ENCODE peak calls at places on chromosomes 5 and 9, in four cellular contexts. One of them, this sample, is unnamed.

GRCh38 chr9:81489048-81489447 is 200.3 kb downstream of the TLE1 start:
- DNase-seq in tibial artery: no peak
- DNase-seq in lower leg skin: no peak
- DNase-seq in GM23338: no peak
- DNase-seq in this sample: no peak

GRCh38 chr9:74770508-74771261 is 117.0 kb downstream of the TRPM6 start:
- DNase-seq in tibial artery: no peak
- DNase-seq in lower leg skin: no peak
- DNase-seq in GM23338: peak; percentile 89
- DNase-seq in this sample: no peak

GRCh38 chr9:84819446-84819845 is 149.9 kb downstream of the NTRK2 start:
- DNase-seq in tibial artery: no peak
- DNase-seq in lower leg skin: no peak
- DNase-seq in GM23338: peak; percentile 68
- DNase-seq in this sample: no peak

GRCh38 chr5:1465117-1465516 is 19.9 kb upstream of the SLC6A3 start:
- DNase-seq in tibial artery: peak; percentile 2
- DNase-seq in lower leg skin: no peak
- DNase-seq in GM23338: no peak
- DNase-seq in this sample: no peak

GRCh38 chr9:116494815-116495634 is 192.1 kb upstream of the TRIM32 start:
- DNase-seq in tibial artery: no peak
- DNase-seq in lower leg skin: no peak
- DNase-seq in GM23338: peak; percentile 83
- DNase-seq in this sample: no peak

GRCh38 chr5:68315679-68316271 is 100.2 kb downstream of the PIK3R1 start:
- DNase-seq in tibial artery: no peak
- DNase-seq in lower leg skin: no peak
- DNase-seq in GM23338: no peak
- DNase-seq in this sample: no peak

GRCh38 chr9:14221558-14221957 is 92.4 kb downstream of the NFIB start:
- DNase-seq in tibial artery: no peak
- DNase-seq in lower leg skin: no peak
- DNase-seq in GM23338: no peak
- DNase-seq in this sample: no peak

GRCh38 chr9:36559036-36559695 is 13.5 kb upstream of the MELK start:
- DNase-seq in tibial artery: no peak
- DNase-seq in lower leg skin: no peak
- DNase-seq in GM23338: peak; percentile 59
- DNase-seq in this sample: no peak

GRCh38 chr5:106843812-106844416 is 826.8 kb downstream of the EFNA5 start:
- DNase-seq in tibial artery: no peak
- DNase-seq in lower leg skin: no peak
- DNase-seq in GM23338: peak; percentile 60
- DNase-seq in this sample: no peak

GRCh38 chr5:149792963-149793362 is 62.9 kb downstream of the PPARGC1B start:
- DNase-seq in tibial artery: no peak
- DNase-seq in lower leg skin: no peak
- DNase-seq in GM23338: no peak
- DNase-seq in this sample: no peak

GRCh38 chr5:107338341-107338740 is 332.4 kb downstream of the EFNA5 start:
- DNase-seq in tibial artery: no peak
- DNase-seq in lower leg skin: no peak
- DNase-seq in GM23338: no peak
- DNase-seq in this sample: no peak

GRCh38 chr9:19074836-19075235 is 25.6 kb downstream of the RRAGA start:
- DNase-seq in tibial artery: no peak
- DNase-seq in lower leg skin: no peak
- DNase-seq in GM23338: no peak
- DNase-seq in this sample: no peak

GRCh38 chr9:89605181-89606048 is 603 bp downstream of the GADD45G start:
- DNase-seq in tibial artery: peak; percentile 61
- DNase-seq in lower leg skin: peak; percentile 94
- DNase-seq in GM23338: peak; percentile 68
- DNase-seq in this sample: peak; percentile 39

GRCh38 chr5:73354406-73354805 is 94.2 kb downstream of the FOXD1 start:
- DNase-seq in tibial artery: no peak
- DNase-seq in lower leg skin: no peak
- DNase-seq in GM23338: no peak
- DNase-seq in this sample: no peak

GRCh38 chr5:102666164-102666951 is 88.7 kb upstream of the PAM start:
- DNase-seq in tibial artery: no peak
- DNase-seq in lower leg skin: no peak
- DNase-seq in GM23338: peak; percentile 41
- DNase-seq in this sample: no peak

GRCh38 chr5:168947212-168947868 is 353.6 kb downstream of the SLIT3 start:
- DNase-seq in tibial artery: peak; percentile 37
- DNase-seq in lower leg skin: no peak
- DNase-seq in GM23338: peak; percentile 86
- DNase-seq in this sample: no peak

GRCh38 chr5:17497446-17497845 is 585 bp upstream of the TAF11L2 start:
- DNase-seq in tibial artery: no peak
- DNase-seq in lower leg skin: no peak
- DNase-seq in GM23338: no peak
- DNase-seq in this sample: no peak

GRCh38 chr9:76026796-76027195 is 136.3 kb downstream of the PCSK5 start:
- DNase-seq in tibial artery: no peak
- DNase-seq in lower leg skin: no peak
- DNase-seq in GM23338: no peak
- DNase-seq in this sample: no peak

GRCh38 chr9:95641591-95641990 is 124.8 kb upstream of the PTCH1 start:
- DNase-seq in tibial artery: no peak
- DNase-seq in lower leg skin: no peak
- DNase-seq in GM23338: no peak
- DNase-seq in this sample: no peak

GRCh38 chr5:36459191-36460135 is 146.9 kb upstream of the SLC1A3 start:
- DNase-seq in tibial artery: no peak
- DNase-seq in lower leg skin: no peak
- DNase-seq in GM23338: peak; percentile 69
- DNase-seq in this sample: no peak

GRCh38 chr5:87156631-87157030 is 111.1 kb upstream of the RASA1 start:
- DNase-seq in tibial artery: no peak
- DNase-seq in lower leg skin: no peak
- DNase-seq in GM23338: no peak
- DNase-seq in this sample: no peak

GRCh38 chr5:4028384-4028783 is 432.8 kb downstream of the IRX1 start:
- DNase-seq in tibial artery: no peak
- DNase-seq in lower leg skin: no peak
- DNase-seq in GM23338: no peak
- DNase-seq in this sample: no peak

GRCh38 chr9:36739538-36740116 is 166.9 kb downstream of the MELK start:
- DNase-seq in tibial artery: no peak
- DNase-seq in lower leg skin: no peak
- DNase-seq in GM23338: peak; percentile 53
- DNase-seq in this sample: no peak

GRCh38 chr9:28598396-28598795 is 1025.1 kb upstream of the C9orf72 start:
- DNase-seq in tibial artery: no peak
- DNase-seq in lower leg skin: no peak
- DNase-seq in GM23338: peak; percentile 7
- DNase-seq in this sample: no peak

GRCh38 chr9:104589611-104590010 is 9.6 kb downstream of the OR13C5 start:
- DNase-seq in tibial artery: no peak
- DNase-seq in lower leg skin: no peak
- DNase-seq in GM23338: no peak
- DNase-seq in this sample: no peak

GRCh38 chr5:1330146-1330846 is 14.6 kb downstream of the CLPTM1L start:
- DNase-seq in tibial artery: peak; percentile 15
- DNase-seq in lower leg skin: peak; percentile 93
- DNase-seq in GM23338: no peak
- DNase-seq in this sample: no peak

GRCh38 chr9:127776919-127777280 is 1.6 kb downstream of the SH2D3C start:
- DNase-seq in tibial artery: no peak
- DNase-seq in lower leg skin: no peak
- DNase-seq in GM23338: no peak
- DNase-seq in this sample: no peak

GRCh38 chr9:110758201-110758600 is 89.6 kb downstream of the MUSK start:
- DNase-seq in tibial artery: no peak
- DNase-seq in lower leg skin: no peak
- DNase-seq in GM23338: no peak
- DNase-seq in this sample: no peak

GRCh38 chr5:18772475-18772874 is 1138.2 kb downstream of the TAF11L14 start:
- DNase-seq in tibial artery: no peak
- DNase-seq in lower leg skin: no peak
- DNase-seq in GM23338: peak; percentile 58
- DNase-seq in this sample: no peak

GRCh38 chr9:97307091-97307490 is 368 bp upstream of the CCDC180 start:
- DNase-seq in tibial artery: peak; percentile 57
- DNase-seq in lower leg skin: no peak
- DNase-seq in GM23338: peak; percentile 99
- DNase-seq in this sample: no peak

GRCh38 chr9:34179528-34180138 is 790 bp downstream of the UBAP1 start:
- DNase-seq in tibial artery: no peak
- DNase-seq in lower leg skin: no peak
- DNase-seq in GM23338: no peak
- DNase-seq in this sample: no peak

GRCh38 chr9:93061791-93062299 is 3.3 kb downstream of the SUSD3 start:
- DNase-seq in tibial artery: no peak
- DNase-seq in lower leg skin: no peak
- DNase-seq in GM23338: peak; percentile 72
- DNase-seq in this sample: no peak

GRCh38 chr9:17481565-17481964 is 97.3 kb upstream of the SH3GL2 start:
- DNase-seq in tibial artery: no peak
- DNase-seq in lower leg skin: no peak
- DNase-seq in GM23338: peak; percentile 21
- DNase-seq in this sample: no peak

GRCh38 chr5:141272906-141273305 is 27.7 kb downstream of the PCDHB15 start:
- DNase-seq in tibial artery: no peak
- DNase-seq in lower leg skin: no peak
- DNase-seq in GM23338: peak; percentile 65
- DNase-seq in this sample: no peak
- TF ChIP-seq CTCF in tibial artery: no peak
- TF ChIP-seq CTCF in lower leg skin: no peak
- TF ChIP-seq CTCF in GM23338: peak; percentile 72
- TF ChIP-seq CTCF in this sample: no peak

GRCh38 chr5:33891731-33892418 is at the start of gene ADAMTS12:
- DNase-seq in tibial artery: no peak
- DNase-seq in lower leg skin: peak; percentile 87
- DNase-seq in GM23338: peak; percentile 71
- DNase-seq in this sample: no peak

GRCh38 chr5:33888582-33888981 is 3.2 kb downstream of the ADAMTS12 start:
- DNase-seq in tibial artery: no peak
- DNase-seq in lower leg skin: no peak
- DNase-seq in GM23338: no peak
- DNase-seq in this sample: no peak

GRCh38 chr5:33890147-33890546 is 1.6 kb downstream of the ADAMTS12 start:
- DNase-seq in tibial artery: no peak
- DNase-seq in lower leg skin: no peak
- DNase-seq in GM23338: peak; percentile 10
- DNase-seq in this sample: no peak

GRCh38 chr5:33892419-33893151 is 795 bp upstream of the ADAMTS12 start:
- DNase-seq in tibial artery: peak; percentile 29
- DNase-seq in lower leg skin: no peak
- DNase-seq in GM23338: peak; percentile 55
- DNase-seq in this sample: peak; percentile 37

GRCh38 chr5:33890633-33891032 is 1.2 kb downstream of the ADAMTS12 start:
- DNase-seq in tibial artery: no peak
- DNase-seq in lower leg skin: no peak
- DNase-seq in GM23338: peak; percentile 48
- DNase-seq in this sample: no peak
- TF ChIP-seq CTCF in tibial artery: no peak
- TF ChIP-seq CTCF in lower leg skin: no peak
- TF ChIP-seq CTCF in GM23338: peak; percentile 13
- TF ChIP-seq CTCF in this sample: no peak

GRCh38 chr5:77437194-77437593 is 54.9 kb downstream of the WDR41 start:
- DNase-seq in tibial artery: no peak
- DNase-seq in lower leg skin: no peak
- DNase-seq in GM23338: peak; percentile 28
- DNase-seq in this sample: no peak
- TF ChIP-seq CTCF in tibial artery: peak; percentile 31
- TF ChIP-seq CTCF in lower leg skin: no peak
- TF ChIP-seq CTCF in GM23338: peak; percentile 43
- TF ChIP-seq CTCF in this sample: no peak

GRCh38 chr5:142982821-142983200 is 212.6 kb downstream of the ARHGAP26 start:
- DNase-seq in tibial artery: no peak
- DNase-seq in lower leg skin: no peak
- DNase-seq in GM23338: peak; percentile 41
- DNase-seq in this sample: no peak
- TF ChIP-seq CTCF in tibial artery: no peak
- TF ChIP-seq CTCF in lower leg skin: no peak
- TF ChIP-seq CTCF in GM23338: peak; percentile 48
- TF ChIP-seq CTCF in this sample: no peak

This sample was measured in omental fat pad.